ENCODE peak calls at places on chromosomes 11 and 22, in six cellular contexts. I is A549, A is HepG2, Q is endothelial cell of umbilical vein, S is GM12878, F is K562. T is an unnamed sample.

GRCh38 chr11:132131962-132132361 is 761.5 kb downstream of the NTM start:
- DNase-seq in I (no peak), A (no peak), Q (no peak), S (no peak), F (no peak), T (no peak)

GRCh38 chr22:38873469-38874411 is 1.7 kb upstream of the CBX6 start:
- DNase-seq in I (no peak), A (no peak), Q (no peak), S (peak), F (peak), T (no peak)

GRCh38 chr11:17498058-17498457 is 21.4 kb upstream of the ABCC8 start:
- DNase-seq in I (no peak), A (no peak), Q (no peak), S (no peak), F (no peak), T (peak)

GRCh38 chr11:91081440-91082088 is 858.7 kb upstream of the CHORDC1 start:
- DNase-seq in I (peak), A (no peak), Q (no peak), S (no peak), F (no peak), T (peak)

GRCh38 chr11:46249103-46249942 is 28.1 kb upstream of the CREB3L1 start:
- DNase-seq in I (no peak), A (no peak), Q (no peak), S (no peak), F (peak), T (no peak)

GRCh38 chr11:2790581-2790925 is 90.8 kb upstream of the KCNQ1OT1 start:
- DNase-seq in I (no peak), A (no peak), Q (no peak), S (no peak), F (no peak), T (no peak)

GRCh38 chr22:17780116-17780740 is 6.0 kb upstream of the BID start:
- DNase-seq in I (no peak), A (no peak), Q (no peak), S (no peak), F (no peak), T (peak)

GRCh38 chr11:68331338-68331947 is 19.1 kb downstream of the LRP5 start:
- DNase-seq in I (no peak), A (peak), Q (peak), S (no peak), F (no peak), T (no peak)

GRCh38 chr11:128860571-128861361 is 6.3 kb downstream of the KCNJ1 start:
- DNase-seq in I (no peak), A (no peak), Q (no peak), S (no peak), F (no peak), T (no peak)

GRCh38 chr11:110065189-110065588 is 28.0 kb upstream of the ZC3H12C start:
- DNase-seq in I (no peak), A (no peak), Q (no peak), S (no peak), F (no peak), T (no peak)

GRCh38 chr11:103863497-103863896 is 172.9 kb upstream of the DDI1 start:
- DNase-seq in I (no peak), A (no peak), Q (no peak), S (no peak), F (no peak), T (no peak)

GRCh38 chr22:25334091-25334490 is 114.7 kb downstream of the CRYBB2 start:
- DNase-seq in I (peak), A (peak), Q (peak), S (peak), F (peak), T (peak)

GRCh38 chr22:46575915-46576555 is 38.6 kb upstream of the CELSR1 start:
- DNase-seq in I (peak), A (no peak), Q (no peak), S (no peak), F (peak), T (peak)

GRCh38 chr11:1753426-1754305 is 3.3 kb upstream of the IFITM10 start:
- DNase-seq in I (no peak), A (no peak), Q (no peak), S (no peak), F (no peak), T (no peak)

GRCh38 chr11:118238947-118239346 is 13.2 kb downstream of the MPZL3 start:
- DNase-seq in I (no peak), A (no peak), Q (no peak), S (no peak), F (no peak), T (peak)

GRCh38 chr11:119195680-119196079 is 10.4 kb downstream of the NHERF4 start:
- DNase-seq in I (peak), A (peak), Q (peak), S (no peak), F (peak), T (no peak)

GRCh38 chr11:85595285-85595884 is 31.8 kb downstream of the DLG2 start:
- DNase-seq in I (peak), A (peak), Q (peak), S (peak), F (peak), T (peak)

GRCh38 chr22:43743929-43744643 is 68.0 kb downstream of the EFCAB6 start:
- DNase-seq in I (no peak), A (no peak), Q (no peak), S (no peak), F (no peak), T (no peak)

GRCh38 chr11:10481567-10482349 is 26.7 kb downstream of the AMPD3 start:
- DNase-seq in I (no peak), A (no peak), Q (no peak), S (no peak), F (no peak), T (no peak)

GRCh38 chr11:123580557-123581275 is 73.7 kb downstream of the SCN3B start:
- DNase-seq in I (peak), A (peak), Q (peak), S (no peak), F (peak), T (peak)

DNA sequence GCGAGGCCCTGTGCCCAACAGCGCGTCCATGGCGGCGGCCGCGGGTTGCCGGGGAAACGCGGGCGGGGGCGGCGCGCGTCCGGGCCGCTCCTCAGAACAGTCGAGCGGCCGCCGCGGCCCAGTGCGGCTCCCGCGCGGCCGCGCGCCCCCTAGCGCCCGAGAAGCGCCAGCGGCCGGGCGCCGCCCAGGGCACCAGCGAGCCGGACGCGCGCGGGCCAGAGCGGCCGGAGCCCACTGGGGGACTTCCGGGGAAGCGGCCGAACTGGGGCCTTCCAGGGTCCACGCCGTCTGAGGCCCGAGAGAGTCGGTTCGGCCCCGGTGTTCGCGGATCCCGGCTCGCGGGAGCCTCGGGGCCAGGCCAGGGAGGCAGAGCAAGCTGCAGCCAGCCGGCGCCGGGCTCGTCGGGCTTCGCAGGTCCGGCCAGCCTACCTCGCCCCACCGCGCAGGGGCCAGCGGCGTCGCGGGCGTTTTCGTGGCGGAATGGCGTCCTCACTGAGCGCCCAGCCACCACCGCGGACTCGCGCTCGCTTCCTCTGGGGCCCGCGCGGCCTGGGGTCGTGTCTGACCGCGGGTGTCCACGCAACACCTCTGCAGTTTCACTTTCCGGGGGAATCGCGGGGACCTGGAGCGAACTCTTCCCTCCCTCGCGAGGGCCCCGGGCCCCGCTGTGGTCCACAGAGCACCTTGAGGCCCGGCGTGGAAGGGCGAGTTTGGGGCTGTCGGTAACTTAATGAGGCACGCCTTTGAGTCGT is at the start of gene DENND6B:
- DNase-seq in I (peak), A (peak), Q (peak), S (no peak), F (peak), T (peak)
- TF ChIP-seq MAX in I (peak), A (peak), Q (no peak), S (no peak), F (peak), T (no peak)

GRCh38 chr11:72411623-72412532 is 22.5 kb downstream of the CLPB start:
- DNase-seq in I (no peak), A (peak), Q (no peak), S (no peak), F (peak), T (peak)
- TF ChIP-seq POLR2A in I (no peak), A (no peak), Q (no peak), S (peak), F (no peak), T (peak)

DNA sequence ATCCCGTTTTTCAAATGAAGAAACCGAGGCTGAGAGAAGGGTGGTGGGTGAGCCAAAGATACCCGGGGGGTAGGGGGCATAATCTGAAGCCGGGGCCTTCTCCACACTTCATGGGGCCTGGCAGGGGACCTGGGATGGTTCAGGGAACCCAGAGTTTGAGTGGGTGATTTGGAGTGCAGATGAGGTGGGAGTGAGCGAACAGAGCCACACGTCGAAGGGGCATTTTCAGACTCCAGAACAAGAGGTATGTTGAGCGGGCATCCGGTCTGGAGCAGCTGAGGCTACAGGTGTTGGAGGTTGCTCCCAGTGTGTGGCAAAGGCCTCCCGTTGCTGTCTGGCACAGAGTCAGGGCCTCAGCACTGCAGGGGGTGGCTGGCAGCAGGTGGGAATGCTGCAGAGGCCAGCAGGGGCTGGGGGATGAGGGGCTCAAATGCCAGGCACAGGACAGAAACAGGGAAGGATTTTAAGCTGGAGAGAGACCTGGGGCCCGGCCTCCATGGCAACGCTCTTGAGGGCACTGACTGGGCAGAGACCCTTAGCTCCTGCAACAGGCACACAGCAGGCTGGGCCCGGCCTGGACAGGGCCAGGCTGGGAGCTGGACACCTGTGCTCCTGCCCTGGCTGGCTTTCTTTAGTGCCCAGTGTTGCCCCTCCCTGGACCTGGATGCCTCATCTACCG is 46.2 kb downstream of the WNT11 start:
- DNase-seq in I (no peak), A (no peak), Q (no peak), S (no peak), F (no peak), T (no peak)
- TF ChIP-seq MYC in I (no peak), A (no peak), Q (no peak), S (no peak), F (no peak), T (no peak)

DNA sequence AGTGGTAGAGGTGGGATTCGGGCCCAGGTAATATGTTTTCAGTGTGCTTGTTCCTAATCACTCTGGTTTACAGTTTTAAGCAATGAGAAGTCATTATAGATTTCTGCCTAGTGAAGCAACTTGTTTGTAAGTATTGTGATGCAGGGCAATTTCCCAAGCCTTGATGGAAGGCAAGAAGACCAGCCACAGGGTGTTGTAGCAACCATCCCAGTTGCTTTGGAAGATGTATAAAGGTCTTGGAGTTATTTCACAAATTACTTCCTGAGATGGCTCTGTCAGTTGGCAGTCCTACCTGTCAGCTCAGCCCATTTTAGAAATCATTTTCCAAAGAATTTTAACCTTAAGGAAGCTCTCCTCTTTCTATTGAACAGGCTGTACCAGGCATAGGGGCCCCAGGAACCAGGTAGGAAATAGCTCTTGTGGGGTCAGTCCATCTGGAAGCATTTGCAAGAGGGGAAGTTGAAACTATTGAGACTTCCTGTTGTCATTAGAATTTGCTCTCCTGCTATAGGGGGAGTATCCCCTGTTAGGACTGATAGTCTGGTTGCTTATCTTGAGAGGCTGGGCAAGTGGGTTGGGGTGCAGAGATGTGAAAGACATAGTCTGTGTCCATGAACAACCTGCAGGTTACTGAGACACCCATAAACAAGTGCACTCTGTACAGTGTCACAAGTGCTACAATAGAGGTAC is 47.9 kb downstream of the STIM1 start:
- DNase-seq in I (no peak), A (no peak), Q (no peak), S (no peak), F (peak), T (peak)
- TF ChIP-seq MAX in I (no peak), A (no peak), Q (no peak), S (no peak), F (no peak), T (no peak)

DNA sequence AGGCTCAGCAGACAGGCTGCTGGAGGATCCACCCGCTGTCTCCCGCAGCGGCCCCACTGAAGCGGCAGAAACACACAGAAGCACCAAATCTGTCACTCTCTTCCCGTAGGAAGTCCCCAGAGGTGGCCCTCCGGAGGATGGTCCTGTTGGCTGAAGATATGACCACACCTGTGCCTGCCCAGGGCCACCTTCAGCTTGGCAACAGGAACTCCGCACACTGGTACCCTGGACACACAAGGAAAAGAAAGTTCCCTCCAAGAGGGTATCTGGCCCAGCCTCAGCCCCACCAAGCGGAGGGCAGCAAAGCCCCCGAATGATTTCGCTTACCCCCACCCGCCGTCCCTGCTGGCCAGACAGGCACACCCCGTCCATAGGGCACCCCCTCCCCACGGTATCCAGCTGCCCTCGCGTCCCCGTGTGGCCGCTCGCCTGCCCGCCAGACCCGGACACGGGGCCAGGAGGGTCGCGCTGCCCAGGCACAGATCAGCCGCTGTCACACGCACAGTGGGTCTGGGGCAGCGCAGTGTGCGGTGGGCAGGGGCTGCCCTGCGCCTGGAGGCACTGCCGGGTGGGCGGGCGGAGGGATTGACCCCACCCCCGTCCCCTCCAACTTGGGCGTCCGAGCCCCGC is 7.0 kb downstream of the RASSF7 start:
- DNase-seq in I (no peak), A (no peak), Q (no peak), S (no peak), F (no peak), T (no peak)
- TF ChIP-seq POLR2A in I (no peak), A (no peak), Q (no peak), S (no peak), F (no peak), T (no peak)

GRCh38 chr11:69553416-69554357 is 72.2 kb downstream of the LINC01488 start:
- DNase-seq in I (no peak), A (no peak), Q (no peak), S (no peak), F (no peak), T (no peak)

GRCh38 chr11:69550846-69551245 is 69.4 kb downstream of the LINC01488 start:
- DNase-seq in I (no peak), A (no peak), Q (no peak), S (no peak), F (no peak), T (no peak)

GRCh38 chr11:69554849-69555248 is 73.4 kb downstream of the LINC01488 start:
- DNase-seq in I (no peak), A (peak), Q (no peak), S (no peak), F (no peak), T (no peak)

GRCh38 chr11:69551963-69552362 is 70.5 kb downstream of the LINC01488 start:
- DNase-seq in I (no peak), A (no peak), Q (no peak), S (no peak), F (no peak), T (no peak)

DNA sequence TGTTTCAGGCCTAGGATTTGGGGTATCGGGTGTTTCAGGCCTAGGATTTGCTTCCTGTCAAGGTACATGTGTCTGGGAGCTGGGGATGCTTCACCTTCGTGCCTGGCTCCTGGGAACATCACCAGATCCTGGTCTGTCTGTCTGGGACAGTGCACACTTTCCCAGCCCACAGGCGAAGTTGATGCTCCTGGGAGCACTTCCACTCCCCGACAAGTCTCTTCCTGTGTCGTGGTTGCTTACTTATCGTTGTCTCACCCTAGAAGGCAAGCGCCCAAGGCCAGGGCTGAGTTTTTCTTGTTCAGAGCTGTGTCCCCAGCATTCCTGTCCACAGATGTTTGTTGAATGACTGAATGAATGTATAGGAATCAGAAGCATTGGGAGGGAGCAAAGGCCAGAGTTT is 71.5 kb downstream of the LINC01488 start:
- DNase-seq in I (no peak), A (no peak), Q (no peak), S (no peak), F (no peak), T (no peak)
- TF ChIP-seq MYC in I (no peak), A (no peak), Q (no peak), S (no peak), F (no peak), T (no peak)

GRCh38 chr22:21978564-21979386 is 3.8 kb downstream of the TOP3B start:
- DNase-seq in I (no peak), A (no peak), Q (no peak), S (no peak), F (no peak), T (no peak)
- TF ChIP-seq MAX in I (no peak), A (no peak), Q (no peak), S (no peak), F (no peak), T (no peak)

GRCh38 chr11:64233913-64234839 is at the start of gene VEGFB:
- DNase-seq in I (peak), A (no peak), Q (peak), S (no peak), F (peak), T (peak)
- TF ChIP-seq POLR2A in I (no peak), A (no peak), Q (no peak), S (peak), F (peak), T (no peak)

GRCh38 chr11:65425971-65426838 is 3.6 kb downstream of the NEAT1 start:
- DNase-seq in I (peak), A (no peak), Q (peak), S (no peak), F (peak), T (peak)
- TF ChIP-seq MYC in I (no peak), A (no peak), Q (no peak), S (no peak), F (no peak), T (no peak)